ENCODE peak calls at places on chromosomes 16 and 17, in nine cellular contexts. R is H1, V is fibroblast of lung, O is HCT116, M is GM23248, U is PC-3, D is mammary epithelial cell, Z is GM23338, B is OCI-LY7. P is an unnamed sample.

GRCh38 chr16:57191056-57191536 is 5.0 kb downstream of the RSPRY1 start:
- DNase-seq in R (no peak), V (peak; percentile 59), O (no peak), M (peak; percentile 62), U (peak; percentile 70), D (peak; percentile 77), Z (no peak), B (no peak), P (no peak)

GRCh38 chr16:35185366-35186044 is 1726.1 kb downstream of the TP53TG3F start:
- DNase-seq in R (no peak), V (no peak), O (no peak), M (no peak), U (no peak), D (no peak), Z (no peak), B (no peak), P (no peak)

GRCh38 chr17:66091440-66092080 is 100.4 kb downstream of the CEP112 start:
- DNase-seq in R (no peak), V (no peak), O (no peak), M (no peak), U (no peak), D (no peak), Z (no peak), B (no peak), P (no peak)

GRCh38 chr17:75864448-75864871 is 9.3 kb upstream of the WBP2 start:
- DNase-seq in R (no peak), V (peak; percentile 60), O (no peak), M (peak; percentile 81), U (no peak), D (no peak), Z (peak; percentile 74), B (peak; percentile 89), P (peak; percentile 81)

GRCh38 chr17:56441331-56441730 is 152.2 kb upstream of the NOG start:
- DNase-seq in R (no peak), V (peak; percentile 85), O (no peak), M (peak; percentile 62), U (peak; percentile 16), D (peak; percentile 31), Z (no peak), B (no peak), P (no peak)

GRCh38 chr17:79988163-79988971 is 47.3 kb downstream of the TBC1D16 start:
- DNase-seq in R (no peak), V (peak; percentile 81), O (peak; percentile 83), M (peak; percentile 92), U (peak; percentile 93), D (peak; percentile 53), Z (no peak), B (no peak), P (peak; percentile 73)

GRCh38 chr16:1642148-1642547 is 30.0 kb downstream of the CRAMP1 start:
- DNase-seq in R (no peak), V (no peak), O (no peak), M (no peak), U (no peak), D (no peak), Z (no peak), B (no peak), P (no peak)

GRCh38 chr17:79438045-79438444 is 172.8 kb downstream of the RBFOX3 start:
- DNase-seq in R (no peak), V (no peak), O (no peak), M (no peak), U (no peak), D (no peak), Z (peak; percentile 23), B (no peak), P (no peak)

GRCh38 chr17:57048096-57048495 is 37.0 kb upstream of the AKAP1 start:
- DNase-seq in R (no peak), V (no peak), O (no peak), M (no peak), U (no peak), D (peak; percentile 67), Z (no peak), B (no peak), P (no peak)

DNA sequence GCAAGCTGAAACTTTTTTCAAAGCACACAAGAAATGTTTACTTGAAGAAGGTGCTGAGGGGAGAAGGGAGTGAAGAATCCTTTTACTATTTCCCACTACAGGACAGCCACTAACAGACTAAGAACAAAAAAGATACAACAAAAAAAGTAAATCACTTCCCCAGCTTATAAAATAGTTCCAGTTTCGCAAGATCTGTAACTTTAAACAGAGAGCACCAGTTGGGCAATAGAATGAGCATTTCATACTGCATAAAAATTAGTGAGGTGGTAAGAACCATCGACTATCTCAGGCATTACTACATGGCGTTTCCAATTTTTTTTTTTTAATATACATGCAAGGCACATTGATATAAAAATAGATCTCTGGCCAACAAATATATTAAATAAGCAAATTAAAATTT is 11.1 kb downstream of the CRYBA1 start:
- DNase-seq in R (no peak), V (no peak), O (no peak), M (peak; percentile 78), U (no peak), D (peak; percentile 14), Z (no peak), B (no peak), P (no peak)
- H4K20me1 ChIP-seq in R (peaks cover 17% of the 10 kb centered on the region), V (no peaks in the 10 kb centered on the region), O (peaks cover 66% of the 10 kb centered on the region), M (peaks cover 4% of the 10 kb centered on the region), U (peaks cover 8% of the 10 kb centered on the region), D (no peaks in the 10 kb centered on the region), Z (peaks cover 27% of the 10 kb centered on the region), B (peaks cover 24% of the 10 kb centered on the region), P (peaks cover 42% of the 10 kb centered on the region)

DNA sequence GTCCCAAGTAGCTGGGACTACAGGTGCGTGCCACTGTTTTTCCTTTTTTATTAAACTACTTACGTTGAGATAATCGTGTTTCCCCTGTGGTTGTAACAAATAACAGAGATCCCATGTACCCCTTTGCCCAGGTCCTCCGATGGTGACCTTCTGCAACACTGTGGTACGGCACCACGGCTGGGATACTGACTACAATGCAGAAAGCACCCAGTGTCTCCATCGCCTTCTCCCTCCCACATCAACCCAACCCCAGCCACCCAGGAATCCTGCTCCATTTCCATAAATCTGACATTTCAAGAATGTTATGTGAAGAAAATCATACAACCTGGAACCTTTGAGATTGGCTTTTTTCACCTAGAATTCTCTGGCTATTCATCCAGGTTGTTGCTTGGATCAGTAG is 22.1 kb downstream of the MPRIP start:
- DNase-seq in R (no peak), V (no peak), O (no peak), M (no peak), U (no peak), D (no peak), Z (no peak), B (no peak), P (no peak)
- H4K20me1 ChIP-seq in R (peaks cover 9% of the 10 kb centered on the region), V (peaks cover 2% of the 10 kb centered on the region), O (peaks cover 23% of the 10 kb centered on the region), M (peaks cover 15% of the 10 kb centered on the region), U (peaks cover 90% of the 10 kb centered on the region), D (peaks cover 2% of the 10 kb centered on the region), Z (peaks cover 11% of the 10 kb centered on the region), B (peaks cover 5% of the 10 kb centered on the region), P (peaks cover 57% of the 10 kb centered on the region)

GRCh38 chr16:89304941-89305705 is 87.6 kb downstream of the ZNF778 start:
- DNase-seq in R (no peak), V (no peak), O (no peak), M (no peak), U (no peak), D (no peak), Z (no peak), B (no peak), P (no peak)

GRCh38 chr16:89307421-89307805 is 89.9 kb downstream of the ZNF778 start:
- DNase-seq in R (no peak), V (no peak), O (no peak), M (no peak), U (no peak), D (no peak), Z (no peak), B (no peak), P (no peak)

GRCh38 chr16:89309438-89310122 is 92.1 kb downstream of the ZNF778 start:
- DNase-seq in R (no peak), V (no peak), O (no peak), M (no peak), U (no peak), D (no peak), Z (no peak), B (no peak), P (no peak)

GRCh38 chr16:89312194-89312593 is 94.7 kb downstream of the ZNF778 start:
- DNase-seq in R (no peak), V (no peak), O (no peak), M (no peak), U (no peak), D (no peak), Z (no peak), B (no peak), P (no peak)

GRCh38 chr16:89308391-89309333 is 91.2 kb downstream of the ZNF778 start:
- DNase-seq in R (peak; percentile 90), V (no peak), O (no peak), M (no peak), U (no peak), D (no peak), Z (peak; percentile 86), B (peak; percentile 31), P (no peak)
- H4K20me1 ChIP-seq in R (peaks cover 25% of the 10 kb centered on the region), V (no peaks in the 10 kb centered on the region), O (peaks cover 24% of the 10 kb centered on the region), M (peaks cover 23% of the 10 kb centered on the region), U (peaks cover 7% of the 10 kb centered on the region), D (no peaks in the 10 kb centered on the region), Z (peaks cover 48% of the 10 kb centered on the region), B (peaks cover 8% of the 10 kb centered on the region), P (peaks cover 76% of the 10 kb centered on the region)

DNA sequence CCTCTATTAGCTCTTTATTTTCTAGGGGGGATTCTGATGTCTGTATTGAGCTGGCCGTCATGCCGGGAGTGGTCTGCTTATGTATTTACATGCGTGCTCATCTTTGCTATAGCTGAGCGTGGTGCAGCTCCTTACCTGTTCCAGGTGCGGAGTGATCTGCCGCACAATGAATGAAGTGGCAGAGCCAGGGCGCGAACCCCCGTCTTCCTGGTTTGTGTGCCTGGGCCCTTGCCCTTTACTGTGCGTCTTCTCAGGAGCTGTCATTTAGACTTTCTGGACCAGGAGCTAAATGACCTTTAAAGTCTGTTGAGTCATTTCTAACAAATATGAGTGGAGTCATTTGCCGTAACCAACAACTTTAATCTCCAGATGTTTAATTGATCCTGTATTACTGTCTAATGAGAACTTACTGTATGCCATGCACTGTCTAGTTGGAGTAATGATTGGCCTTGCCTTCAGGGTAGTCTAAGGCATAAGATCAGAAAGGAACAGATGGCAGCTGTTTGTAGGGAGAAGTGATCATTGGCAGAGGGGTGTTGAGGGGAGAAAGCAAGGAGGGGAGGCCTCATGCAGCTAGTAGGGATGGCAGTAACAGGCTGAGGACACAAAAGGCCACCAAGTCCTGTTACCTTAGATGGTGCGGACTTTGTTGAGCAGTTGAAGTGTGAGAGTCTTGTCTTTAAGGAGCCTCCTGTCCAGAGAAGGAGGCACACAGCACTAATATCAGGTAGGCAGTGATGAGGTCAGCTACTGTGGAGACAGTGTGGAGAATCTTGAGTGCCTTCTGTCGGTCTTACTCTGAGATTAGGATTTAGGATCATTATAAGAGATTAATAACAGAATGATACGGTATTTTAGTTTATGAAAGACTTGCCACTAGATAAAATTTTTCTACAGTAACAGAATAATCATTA is 53.9 kb downstream of the USP10 start:
- DNase-seq in R (no peak), V (no peak), O (no peak), M (peak; percentile 33), U (no peak), D (no peak), Z (no peak), B (no peak), P (no peak)
- H4K20me1 ChIP-seq in R (peaks cover 30% of the 10 kb centered on the region), V (no peaks in the 10 kb centered on the region), O (peaks cover 55% of the 10 kb centered on the region), M (peaks cover 6% of the 10 kb centered on the region), U (peaks cover 26% of the 10 kb centered on the region), D (no peaks in the 10 kb centered on the region), Z (peaks cover 69% of the 10 kb centered on the region), B (peaks cover 41% of the 10 kb centered on the region), P (peaks cover 11% of the 10 kb centered on the region)